ENCODE peak calls at places on chromosomes 3 and 15, in six cellular contexts. X is HEK293T, T is GDM1, B is AG09319, S is H54, E is activated T-helper 1 cell treated with Interleukin-2 at 50 U/mL for 16 hours. V is an unnamed sample.
A peak's percentile ranks its signal among the peaks of the same experiment; 100 is the strongest.

GRCh38 chr3:12893872-12894271 is 52.5 kb upstream of the RPL32 start:
- DNase-seq in E (no peak), T (no peak), B (no peak), X (no peak), S (no peak), V (no peak)

GRCh38 chr15:52778457-52778856 is 11.7 kb downstream of the ONECUT1 start:
- DNase-seq in S (no peak), T (no peak), X (no peak), B (no peak), E (no peak), V (no peak)

GRCh38 chr3:159807137-159808028 is 181.3 kb upstream of the IL12A start:
- DNase-seq in X (no peak), B (no peak), S (no peak), T (no peak), E (no peak), V (no peak)

GRCh38 chr3:16179261-16179660 is 4.8 kb downstream of the GALNT15 start:
- DNase-seq in B (no peak), S (no peak), X (no peak), E (no peak), T (no peak), V (no peak)

GRCh38 chr3:188270423-188270972 is 116.5 kb downstream of the LPP start:
- DNase-seq in E (no peak), X (no peak), T (peak; percentile 43), B (peak; percentile 87), S (no peak), V (no peak)

GRCh38 chr15:75229191-75230015 is 27.7 kb downstream of the C15orf39 start:
- DNase-seq in X (no peak), T (no peak), S (no peak), E (no peak), B (no peak), V (no peak)

GRCh38 chr15:36826948-36827347 is 247.5 kb downstream of the CDIN1 start:
- DNase-seq in B (no peak), T (no peak), X (no peak), S (no peak), E (no peak), V (no peak)

GRCh38 chr3:52280046-52280445 is 1.6 kb upstream of the WDR82 start:
- DNase-seq in B (no peak), S (no peak), X (no peak), T (no peak), E (no peak), V (no peak)

GRCh38 chr15:40843885-40844542 is at the start of gene SPINT1:
- DNase-seq in S (no peak), X (no peak), B (no peak), T (no peak), E (peak; percentile 17), V (no peak)

GRCh38 chr3:38129058-38129457 is 7.9 kb downstream of the ACAA1 start:
- DNase-seq in T (no peak), S (no peak), E (no peak), X (no peak), B (no peak), V (no peak)

GRCh38 chr3:134034005-134034785 is 4.5 kb upstream of the SLCO2A1 start:
- DNase-seq in S (no peak), T (no peak), B (no peak), E (no peak), X (no peak), V (no peak)

GRCh38 chr3:88936837-88937236 is 170.6 kb upstream of the EPHA3 start:
- DNase-seq in X (no peak), T (no peak), S (no peak), B (no peak), E (no peak), V (no peak)

GRCh38 chr3:186124618-186125017 is 15.7 kb upstream of the ETV5 start:
- DNase-seq in S (no peak), B (no peak), X (no peak), T (no peak), E (no peak), V (no peak)

GRCh38 chr15:70854669-70854976 is 666 bp upstream of the LARP6 start:
- DNase-seq in E (no peak), X (no peak), B (no peak), T (no peak), S (peak; percentile 46), V (no peak)

GRCh38 chr15:92451225-92451825 is 57.6 kb downstream of the ST8SIA2 start:
- DNase-seq in T (no peak), E (no peak), S (no peak), X (no peak), B (no peak), V (no peak)

GRCh38 chr3:157104928-157105652 is 54.9 kb downstream of the CCNL1 start:
- DNase-seq in B (no peak), S (no peak), E (no peak), T (no peak), X (peak; percentile 24), V (no peak)

GRCh38 chr15:72796515-72797337 is 13.2 kb upstream of the ADPGK start:
- DNase-seq in B (peak; percentile 23), T (no peak), E (peak; percentile 35), X (peak; percentile 82), S (peak; percentile 63), V (no peak)

GRCh38 chr3:16439163-16439847 is 74.2 kb downstream of the RFTN1 start:
- DNase-seq in B (peak; percentile 47), T (no peak), X (no peak), E (no peak), S (no peak), V (no peak)

GRCh38 chr3:90040554-90040953 is 933.1 kb downstream of the EPHA3 start:
- DNase-seq in B (no peak), X (no peak), T (no peak), S (no peak), E (no peak), V (no peak)

GRCh38 chr15:62533687-62534086 is 368.6 kb upstream of the C2CD4B start:
- DNase-seq in X (no peak), E (no peak), T (no peak), S (no peak), B (no peak), V (no peak)

GRCh38 chr3:177743491-177743890 is 546.2 kb upstream of the TBL1XR1 start:
- DNase-seq in X (no peak), B (no peak), E (no peak), S (no peak), T (no peak), V (no peak)

GRCh38 chr3:112364291-112364690 is 31.3 kb downstream of the CD200 start:
- DNase-seq in B (no peak), E (no peak), S (no peak), T (no peak), X (no peak), V (no peak)

GRCh38 chr15:36415643-36416042 is 163.8 kb upstream of the CDIN1 start:
- DNase-seq in B (no peak), E (no peak), T (no peak), X (no peak), S (no peak), V (no peak)

GRCh38 chr3:183328164-183328563 is 75.1 kb downstream of the B3GNT5 start:
- DNase-seq in E (no peak), B (no peak), X (no peak), S (no peak), T (no peak), V (no peak)

GRCh38 chr3:49723631-49724551 is at the start of gene GMPPB:
- DNase-seq in B (peak; percentile 91), X (peak; percentile 96), T (peak; percentile 97), E (peak; percentile 90), S (peak; percentile 99), V (peak; percentile 84)

GRCh38 chr3:41881233-41881821 is 80.6 kb downstream of the ULK4 start:
- DNase-seq in T (no peak), S (no peak), B (peak; percentile 0), X (peak; percentile 15), E (no peak), V (no peak)

GRCh38 chr3:149579838-149580542 is 77.8 kb downstream of the WWTR1 start:
- DNase-seq in B (no peak), E (no peak), X (no peak), T (no peak), S (no peak), V (no peak)

GRCh38 chr3:21138085-21138484 is 612.9 kb downstream of the ZNF385D start:
- DNase-seq in E (no peak), S (no peak), B (no peak), T (no peak), X (no peak), V (no peak)

GRCh38 chr3:129018271-129018670 is 17.2 kb downstream of the EFCC1 start:
- DNase-seq in B (no peak), S (no peak), E (no peak), T (no peak), X (no peak), V (no peak)

GRCh38 chr15:90149609-90150340 is 47.5 kb upstream of the IDH2 start:
- DNase-seq in B (no peak), X (no peak), E (no peak), T (no peak), S (no peak), V (no peak)

GRCh38 chr3:148126962-148127361 is 570.7 kb upstream of the AGTR1 start:
- DNase-seq in B (no peak), X (no peak), S (no peak), E (no peak), T (no peak), V (no peak)

GRCh38 chr3:42122261-42123011 is 31.3 kb downstream of the TRAK1 start:
- DNase-seq in S (no peak), B (no peak), E (no peak), X (no peak), T (no peak), V (no peak)

GRCh38 chr15:101012326-101013040 is 93.3 kb downstream of the LRRK1 start:
- DNase-seq in T (no peak), E (no peak), S (no peak), B (no peak), X (no peak), V (no peak)

GRCh38 chr3:71629289-71630252 is 46.0 kb upstream of the FOXP1 start:
- DNase-seq in T (no peak), B (peak; percentile 37), S (no peak), X (no peak), E (no peak), V (peak; percentile 26)

GRCh38 chr3:151234825-151235224 is 31.8 kb upstream of the GPR171 start:
- DNase-seq in X (no peak), S (no peak), E (no peak), B (no peak), T (no peak), V (no peak)

GRCh38 chr3:120162400-120162799 is 68.2 kb upstream of the GSK3B start:
- DNase-seq in B (peak; percentile 39), X (no peak), T (no peak), S (no peak), E (no peak), V (no peak)